ENCODE peak calls at places on chromosomes 1 and 21, in ten cellular contexts. One of them, this sample, is unnamed.

GRCh38 chr1:193311226-193311948 is 125.0 kb upstream of the B3GALT2 start:
- DNase-seq in type B pancreatic cell: no peak
- DNase-seq in nephron progenitor cell: no peak
- DNase-seq in pancreas: no peak
- DNase-seq in mammary epithelial cell: no peak
- DNase-seq in Panc1: no peak
- DNase-seq in HL-60: no peak
- DNase-seq in GM10248: no peak
- DNase-seq in body of pancreas: no peak
- DNase-seq in HCT116: no peak
- DNase-seq in this sample: no peak

GRCh38 chr1:234281826-234282489 is 91.3 kb upstream of the COA6 start:
- DNase-seq in type B pancreatic cell: no peak
- DNase-seq in nephron progenitor cell: no peak
- DNase-seq in pancreas: no peak
- DNase-seq in mammary epithelial cell: no peak
- DNase-seq in Panc1: no peak
- DNase-seq in HL-60: no peak
- DNase-seq in GM10248: no peak
- DNase-seq in body of pancreas: no peak
- DNase-seq in HCT116: no peak
- DNase-seq in this sample: no peak

GRCh38 chr1:46461809-46462448 is 27.7 kb upstream of the DMBX1 start:
- DNase-seq in type B pancreatic cell: no peak
- DNase-seq in nephron progenitor cell: no peak
- DNase-seq in pancreas: no peak
- DNase-seq in mammary epithelial cell: peak; percentile 35
- DNase-seq in Panc1: no peak
- DNase-seq in HL-60: no peak
- DNase-seq in GM10248: no peak
- DNase-seq in body of pancreas: no peak
- DNase-seq in HCT116: no peak
- DNase-seq in this sample: no peak

GRCh38 chr1:45097944-45098343 is 85.9 kb downstream of the UROD start:
- DNase-seq in type B pancreatic cell: no peak
- DNase-seq in nephron progenitor cell: no peak
- DNase-seq in pancreas: no peak
- DNase-seq in mammary epithelial cell: no peak
- DNase-seq in Panc1: no peak
- DNase-seq in HL-60: no peak
- DNase-seq in GM10248: no peak
- DNase-seq in body of pancreas: no peak
- DNase-seq in HCT116: no peak
- DNase-seq in this sample: no peak

GRCh38 chr1:231240531-231240882 is 505 bp upstream of the GNPAT start:
- DNase-seq in type B pancreatic cell: no peak
- DNase-seq in nephron progenitor cell: no peak
- DNase-seq in pancreas: no peak
- DNase-seq in mammary epithelial cell: peak; percentile 8
- DNase-seq in Panc1: no peak
- DNase-seq in HL-60: peak; percentile 10
- DNase-seq in GM10248: no peak
- DNase-seq in body of pancreas: no peak
- DNase-seq in HCT116: no peak
- DNase-seq in this sample: no peak

GRCh38 chr1:1986451-1987141 is 17.0 kb downstream of the CFAP74 start:
- DNase-seq in type B pancreatic cell: no peak
- DNase-seq in nephron progenitor cell: no peak
- DNase-seq in pancreas: no peak
- DNase-seq in mammary epithelial cell: no peak
- DNase-seq in Panc1: no peak
- DNase-seq in HL-60: no peak
- DNase-seq in GM10248: no peak
- DNase-seq in body of pancreas: no peak
- DNase-seq in HCT116: no peak
- DNase-seq in this sample: no peak

GRCh38 chr1:44264143-44264542 is 50.9 kb downstream of the DMAP1 start:
- DNase-seq in type B pancreatic cell: no peak
- DNase-seq in nephron progenitor cell: no peak
- DNase-seq in pancreas: no peak
- DNase-seq in mammary epithelial cell: no peak
- DNase-seq in Panc1: no peak
- DNase-seq in HL-60: no peak
- DNase-seq in GM10248: no peak
- DNase-seq in body of pancreas: no peak
- DNase-seq in HCT116: no peak
- DNase-seq in this sample: no peak

GRCh38 chr1:119587328-119587727 is 60.7 kb downstream of the ZNF697 start:
- DNase-seq in type B pancreatic cell: no peak
- DNase-seq in nephron progenitor cell: no peak
- DNase-seq in pancreas: no peak
- DNase-seq in mammary epithelial cell: peak; percentile 37
- DNase-seq in Panc1: no peak
- DNase-seq in HL-60: no peak
- DNase-seq in GM10248: no peak
- DNase-seq in body of pancreas: no peak
- DNase-seq in HCT116: no peak
- DNase-seq in this sample: no peak

GRCh38 chr21:14536929-14537328 is 9.2 kb downstream of the SAMSN1 start:
- DNase-seq in type B pancreatic cell: no peak
- DNase-seq in nephron progenitor cell: no peak
- DNase-seq in pancreas: no peak
- DNase-seq in mammary epithelial cell: no peak
- DNase-seq in Panc1: no peak
- DNase-seq in HL-60: no peak
- DNase-seq in GM10248: no peak
- DNase-seq in body of pancreas: no peak
- DNase-seq in HCT116: no peak
- DNase-seq in this sample: no peak

GRCh38 chr1:206472454-206472853 is 2.2 kb downstream of the IKBKE start:
- DNase-seq in type B pancreatic cell: no peak
- DNase-seq in nephron progenitor cell: peak; percentile 74
- DNase-seq in pancreas: no peak
- DNase-seq in mammary epithelial cell: peak; percentile 74
- DNase-seq in Panc1: no peak
- DNase-seq in HL-60: peak; percentile 87
- DNase-seq in GM10248: no peak
- DNase-seq in body of pancreas: no peak
- DNase-seq in HCT116: no peak
- DNase-seq in this sample: peak; percentile 74

GRCh38 chr21:38774152-38774551 is 31.6 kb upstream of the ETS2 start:
- DNase-seq in type B pancreatic cell: no peak
- DNase-seq in nephron progenitor cell: no peak
- DNase-seq in pancreas: no peak
- DNase-seq in mammary epithelial cell: no peak
- DNase-seq in Panc1: no peak
- DNase-seq in HL-60: no peak
- DNase-seq in GM10248: no peak
- DNase-seq in body of pancreas: no peak
- DNase-seq in HCT116: no peak
- DNase-seq in this sample: no peak

GRCh38 chr1:83889707-83890106 is 109.2 kb downstream of the TTLL7 start:
- DNase-seq in type B pancreatic cell: no peak
- DNase-seq in nephron progenitor cell: no peak
- DNase-seq in pancreas: no peak
- DNase-seq in mammary epithelial cell: no peak
- DNase-seq in Panc1: no peak
- DNase-seq in HL-60: no peak
- DNase-seq in GM10248: no peak
- DNase-seq in body of pancreas: no peak
- DNase-seq in HCT116: no peak
- DNase-seq in this sample: no peak

GRCh38 chr1:87120779-87121178 is 206.3 kb downstream of the HS2ST1 start:
- DNase-seq in type B pancreatic cell: no peak
- DNase-seq in nephron progenitor cell: no peak
- DNase-seq in pancreas: no peak
- DNase-seq in mammary epithelial cell: no peak
- DNase-seq in Panc1: no peak
- DNase-seq in HL-60: peak; percentile 13
- DNase-seq in GM10248: no peak
- DNase-seq in body of pancreas: no peak
- DNase-seq in HCT116: no peak
- DNase-seq in this sample: no peak

GRCh38 chr1:28965271-28965870 is 51.0 kb downstream of the EPB41 start:
- DNase-seq in type B pancreatic cell: no peak
- DNase-seq in nephron progenitor cell: no peak
- DNase-seq in pancreas: no peak
- DNase-seq in mammary epithelial cell: peak; percentile 39
- DNase-seq in Panc1: no peak
- DNase-seq in HL-60: no peak
- DNase-seq in GM10248: no peak
- DNase-seq in body of pancreas: no peak
- DNase-seq in HCT116: no peak
- DNase-seq in this sample: no peak

GRCh38 chr21:36917487-36918158 is 48.8 kb downstream of the HLCS start:
- DNase-seq in type B pancreatic cell: no peak
- DNase-seq in nephron progenitor cell: no peak
- DNase-seq in pancreas: no peak
- DNase-seq in mammary epithelial cell: no peak
- DNase-seq in Panc1: peak; percentile 43
- DNase-seq in HL-60: no peak
- DNase-seq in GM10248: no peak
- DNase-seq in body of pancreas: peak; percentile 63
- DNase-seq in HCT116: no peak
- DNase-seq in this sample: peak; percentile 39
- TF ChIP-seq CTCF in type B pancreatic cell: peak; percentile 70
- TF ChIP-seq CTCF in nephron progenitor cell: peak; percentile 41
- TF ChIP-seq CTCF in pancreas: no peak
- TF ChIP-seq CTCF in mammary epithelial cell: peak; percentile 41
- TF ChIP-seq CTCF in Panc1: peak; percentile 77
- TF ChIP-seq CTCF in HL-60: peak; percentile 15
- TF ChIP-seq CTCF in GM10248: peak; percentile 17
- TF ChIP-seq CTCF in body of pancreas: peak; percentile 51
- TF ChIP-seq CTCF in HCT116: peak; percentile 51
- TF ChIP-seq CTCF in this sample: no peak

DNA sequence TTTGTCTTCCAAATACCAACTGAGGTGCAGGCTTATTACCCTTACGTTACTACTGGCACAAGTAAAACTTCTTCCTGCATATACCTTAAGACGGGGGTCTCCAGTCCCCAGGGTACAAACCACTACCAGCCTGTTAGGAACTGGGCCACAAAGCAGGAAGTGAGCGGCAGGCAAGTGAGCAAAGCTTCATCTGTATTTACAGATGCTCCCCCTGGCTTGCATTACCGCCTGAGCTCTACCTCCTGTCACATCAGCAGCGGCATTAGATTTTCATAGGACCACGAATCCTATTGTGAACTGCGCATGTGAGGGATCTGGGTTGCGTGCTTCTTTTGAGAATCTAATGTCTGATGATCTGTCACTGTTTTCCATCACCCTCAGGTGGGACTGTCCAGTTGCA is 113.1 kb downstream of the SLC45A1 start:
- DNase-seq in type B pancreatic cell: no peak
- DNase-seq in nephron progenitor cell: no peak
- DNase-seq in pancreas: no peak
- DNase-seq in mammary epithelial cell: no peak
- DNase-seq in Panc1: no peak
- DNase-seq in HL-60: peak; percentile 58
- DNase-seq in GM10248: no peak
- DNase-seq in body of pancreas: no peak
- DNase-seq in HCT116: no peak
- DNase-seq in this sample: no peak
- TF ChIP-seq CTCF in type B pancreatic cell: no peak
- TF ChIP-seq CTCF in nephron progenitor cell: no peak
- TF ChIP-seq CTCF in pancreas: no peak
- TF ChIP-seq CTCF in mammary epithelial cell: no peak
- TF ChIP-seq CTCF in Panc1: no peak
- TF ChIP-seq CTCF in HL-60: no peak
- TF ChIP-seq CTCF in GM10248: no peak
- TF ChIP-seq CTCF in body of pancreas: no peak
- TF ChIP-seq CTCF in HCT116: peak; percentile 23
- TF ChIP-seq CTCF in this sample: no peak

DNA sequence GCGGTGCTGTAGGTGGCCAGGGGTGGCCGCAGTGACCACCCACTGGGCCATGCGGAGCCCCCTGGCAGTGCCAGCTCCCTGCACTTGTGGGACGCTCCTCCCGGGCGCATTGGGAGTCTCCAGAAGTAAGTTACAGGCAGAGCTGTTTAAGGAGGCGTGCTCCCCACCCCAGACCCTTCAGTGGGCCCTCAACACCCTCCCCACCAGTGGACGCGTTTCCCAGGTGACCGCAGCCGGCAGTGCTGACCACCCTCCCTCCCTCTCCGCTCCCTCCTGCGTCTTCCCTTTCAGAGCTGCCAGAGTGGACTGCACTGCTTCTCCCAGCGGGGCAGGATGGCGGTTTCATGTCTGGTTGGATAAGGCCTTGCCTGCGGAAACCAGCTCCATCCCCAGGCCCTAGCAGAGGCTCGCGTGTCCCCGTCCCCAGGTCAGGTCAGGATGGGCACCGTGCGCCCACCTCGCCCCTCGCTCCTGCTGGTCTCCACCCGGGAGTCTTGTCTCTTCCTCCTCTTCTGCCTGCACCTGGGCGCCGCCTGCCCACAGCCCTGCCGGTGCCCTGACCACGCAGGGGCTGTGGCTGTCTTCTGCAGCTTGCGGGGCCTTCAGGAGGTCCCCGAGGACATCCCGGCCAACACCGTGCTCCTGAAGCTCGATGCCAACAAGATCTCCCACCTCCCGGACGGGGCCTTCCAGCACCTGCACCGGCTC is 1.1 kb downstream of the LRRC3 start:
- DNase-seq in type B pancreatic cell: no peak
- DNase-seq in nephron progenitor cell: no peak
- DNase-seq in pancreas: no peak
- DNase-seq in mammary epithelial cell: no peak
- DNase-seq in Panc1: no peak
- DNase-seq in HL-60: no peak
- DNase-seq in GM10248: no peak
- DNase-seq in body of pancreas: no peak
- DNase-seq in HCT116: no peak
- DNase-seq in this sample: no peak
- TF ChIP-seq CTCF in type B pancreatic cell: no peak
- TF ChIP-seq CTCF in nephron progenitor cell: no peak
- TF ChIP-seq CTCF in pancreas: no peak
- TF ChIP-seq CTCF in mammary epithelial cell: no peak
- TF ChIP-seq CTCF in Panc1: peak; percentile 43
- TF ChIP-seq CTCF in HL-60: no peak
- TF ChIP-seq CTCF in GM10248: no peak
- TF ChIP-seq CTCF in body of pancreas: no peak
- TF ChIP-seq CTCF in HCT116: no peak
- TF ChIP-seq CTCF in this sample: no peak

DNA sequence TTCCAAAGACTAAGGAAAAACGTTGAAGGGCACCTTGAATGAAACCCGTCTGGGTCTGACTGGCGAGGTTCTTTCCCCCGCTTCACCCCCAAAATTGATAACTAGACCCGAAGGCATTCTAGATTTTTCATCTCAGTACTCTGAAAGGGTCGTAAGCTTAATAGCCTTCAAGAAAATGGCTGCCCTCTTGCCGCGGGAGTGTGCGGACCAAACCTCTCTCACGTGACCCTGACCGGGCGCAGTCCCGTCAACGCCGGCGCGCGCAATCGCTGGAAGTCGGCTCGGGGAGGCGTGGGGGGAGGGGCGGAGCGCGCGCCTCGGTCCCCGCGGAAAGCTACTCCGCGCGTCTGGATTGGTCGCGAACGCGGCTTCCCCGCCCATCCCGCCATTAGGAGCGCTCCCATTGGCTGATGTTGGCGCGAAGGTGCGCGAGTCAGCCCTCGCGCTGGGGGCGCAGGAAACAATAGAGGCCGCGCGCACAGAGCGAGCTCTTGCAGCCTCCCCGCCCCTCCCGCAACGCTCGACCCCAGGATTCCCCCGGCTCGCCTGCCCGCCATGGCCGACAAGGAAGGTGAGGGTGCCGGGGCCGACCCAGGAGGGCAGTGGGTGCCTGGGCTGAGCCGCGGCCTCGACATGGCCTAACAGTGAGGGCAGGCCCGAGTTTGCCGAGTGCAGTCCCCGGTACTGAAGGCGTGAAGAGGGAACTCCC is at the start of gene RBBP4:
- DNase-seq in type B pancreatic cell: peak; percentile 100
- DNase-seq in nephron progenitor cell: peak; percentile 98
- DNase-seq in pancreas: peak; percentile 99
- DNase-seq in mammary epithelial cell: peak; percentile 98
- DNase-seq in Panc1: peak; percentile 83
- DNase-seq in HL-60: peak; percentile 97
- DNase-seq in GM10248: peak; percentile 98
- DNase-seq in body of pancreas: peak; percentile 99
- DNase-seq in HCT116: peak; percentile 91
- DNase-seq in this sample: peak; percentile 99
- TF ChIP-seq CTCF in type B pancreatic cell: no peak
- TF ChIP-seq CTCF in nephron progenitor cell: no peak
- TF ChIP-seq CTCF in pancreas: no peak
- TF ChIP-seq CTCF in mammary epithelial cell: no peak
- TF ChIP-seq CTCF in Panc1: no peak
- TF ChIP-seq CTCF in HL-60: no peak
- TF ChIP-seq CTCF in GM10248: no peak
- TF ChIP-seq CTCF in body of pancreas: peak; percentile 1
- TF ChIP-seq CTCF in HCT116: no peak
- TF ChIP-seq CTCF in this sample: no peak

This sample was measured in Calu3.